ENCODE peak calls at places on chromosomes 13 and 19, in seven cellular contexts. K is stomach; J is CD8-positive, alpha-beta memory T cell; P is iPS DF 6.9; H is upper lobe of right lung; Y is neural progenitor cell; N is tibial nerve. S is an unnamed sample. For H3K27me3 and H3K4me1, the result is how much of the 10 kb centered on the place peaks cover.

GRCh38 chr13:39411501-39411900 is 191.5 kb downstream of the LHFPL6 start:
- DNase-seq in H (no peak), P (no peak), K (no peak), J (no peak), N (no peak), Y (no peak), S (no peak)

GRCh38 chr19:55373993-55374757 is 2.5 kb upstream of the TMEM190 start:
- DNase-seq in P (no peak), K (no peak), Y (peak), H (no peak), N (no peak), J (no peak), S (peak)

GRCh38 chr13:47426126-47426849 is 529.4 kb upstream of the HTR2A start:
- DNase-seq in J (no peak), K (no peak), P (no peak), H (no peak), Y (no peak), N (no peak), S (no peak)

GRCh38 chr13:99237981-99238662 is 20.1 kb downstream of the GPR18 start:
- DNase-seq in K (no peak), H (no peak), J (peak), N (no peak), Y (no peak), P (no peak), S (no peak)

GRCh38 chr19:17389957-17390664 is 3.9 kb downstream of the CCDC194 start:
- DNase-seq in K (no peak), N (no peak), Y (no peak), J (peak), P (no peak), H (no peak), S (no peak)

GRCh38 chr13:113671066-113672001 is 4.3 kb downstream of the GRK1 start:
- DNase-seq in P (no peak), Y (no peak), N (peak), K (peak), H (peak), J (no peak), S (no peak)

GRCh38 chr19:6467384-6467783 is 3.3 kb downstream of the CRB3 start:
- DNase-seq in H (no peak), N (no peak), Y (no peak), P (no peak), K (no peak), J (no peak), S (no peak)

GRCh38 chr13:105642511-105642958 is 892.9 kb downstream of the EFNB2 start:
- DNase-seq in N (no peak), K (no peak), H (no peak), Y (no peak), P (no peak), J (no peak), S (no peak)

GRCh38 chr13:73984949-73985691 is 149.1 kb downstream of the KLF12 start:
- DNase-seq in J (peak), P (no peak), N (no peak), K (no peak), H (peak), Y (no peak), S (no peak)

GRCh38 chr13:77345150-77345780 is 18.4 kb upstream of the MYCBP2 start:
- DNase-seq in N (no peak), H (no peak), P (no peak), Y (no peak), J (no peak), K (no peak), S (no peak)

GRCh38 chr19:30406220-30406944 is 34.2 kb downstream of the ZNF536 start:
- DNase-seq in K (no peak), N (no peak), H (no peak), J (no peak), Y (peak), P (peak), S (peak)

GRCh38 chr19:38743394-38744297 is 628 bp downstream of the CAPN12 start:
- DNase-seq in H (no peak), K (no peak), N (no peak), Y (no peak), P (no peak), J (no peak), S (no peak)

GRCh38 chr19:1746401-1747284 is 6.7 kb upstream of the ONECUT3 start:
- DNase-seq in Y (no peak), P (no peak), N (no peak), H (no peak), K (peak), J (no peak), S (peak)

GRCh38 chr13:113789167-113789566 is 30.1 kb downstream of the TMEM255B start:
- DNase-seq in J (no peak), N (no peak), Y (no peak), K (no peak), P (no peak), H (peak), S (no peak)

GRCh38 chr19:55703790-55704215 is 28.8 kb downstream of the EPN1 start:
- DNase-seq in Y (peak), P (peak), K (peak), N (no peak), J (peak), H (peak), S (no peak)

GRCh38 chr13:23558675-23559536 is 11.3 kb upstream of the TNFRSF19 start:
- DNase-seq in Y (no peak), J (no peak), K (peak), N (peak), H (peak), P (no peak), S (no peak)

GRCh38 chr19:41933693-41934426 is 5.6 kb upstream of the ERFL start:
- DNase-seq in K (no peak), J (no peak), H (no peak), P (no peak), Y (no peak), N (no peak), S (no peak)
- H3K27me3 ChIP-seq in K (half or more), J (under half), H (under half), P (half or more), Y (half or more), N (under half), S (under half)

GRCh38 chr13:36954542-36954941 is 34.5 kb upstream of the SMAD9 start:
- DNase-seq in H (no peak), P (no peak), N (no peak), Y (no peak), K (no peak), J (no peak), S (no peak)

DNA sequence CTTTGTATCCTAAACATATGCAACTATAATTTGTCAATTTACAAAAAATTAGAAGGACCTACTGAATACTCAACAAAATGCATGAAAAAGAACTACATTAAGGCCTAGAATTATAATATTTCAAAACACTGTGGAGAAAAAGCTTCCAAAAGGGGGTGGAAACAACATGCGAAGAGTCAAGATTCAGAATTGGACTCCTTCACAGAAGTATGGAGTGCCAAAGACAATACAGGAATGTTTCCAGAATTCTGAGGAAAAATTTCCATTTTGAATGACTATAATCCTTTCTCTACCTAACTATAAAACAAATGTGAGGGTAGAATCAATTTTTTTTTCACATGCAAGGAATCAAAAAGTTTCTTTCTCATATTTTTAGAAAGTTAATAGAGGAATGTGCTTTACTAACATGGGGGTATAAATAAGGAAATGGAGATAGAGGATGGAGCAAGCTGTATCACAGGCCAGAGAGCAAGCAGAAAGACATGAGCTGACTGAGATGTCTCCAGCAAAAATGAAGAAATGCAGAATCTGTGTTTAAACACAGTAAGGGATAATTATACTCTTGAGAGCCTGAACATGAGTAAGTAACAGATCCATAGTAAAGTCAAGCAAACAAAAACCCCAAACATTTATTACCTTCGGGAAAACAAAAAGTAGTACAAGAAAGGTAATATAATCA is 39.5 kb upstream of the SMAD9 start:
- DNase-seq in H (no peak), N (no peak), P (no peak), Y (no peak), K (no peak), J (no peak), S (no peak)
- H3K4me1 ChIP-seq in H (under half), N (under half), P (under half), Y (under half), K (under half), J (under half), S (under half)

DNA sequence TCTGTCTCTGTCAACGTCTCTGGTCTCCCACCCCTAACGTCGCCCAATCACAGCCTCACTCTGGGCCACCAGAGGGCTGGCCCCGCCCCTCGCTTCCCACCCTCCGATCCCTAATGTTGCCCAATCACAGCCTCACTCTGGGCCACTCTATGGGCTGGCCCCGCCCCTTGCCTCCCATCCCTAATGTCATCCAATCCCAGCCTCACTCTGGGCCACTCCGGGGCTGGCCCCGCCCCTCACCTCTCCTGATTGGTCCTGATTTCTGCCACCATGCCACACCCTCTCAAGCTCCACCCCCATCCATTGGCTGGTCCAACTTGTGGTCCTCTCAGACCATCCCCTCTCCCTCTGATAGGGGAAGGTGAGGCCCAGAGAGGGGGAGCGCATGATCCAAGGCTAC is 24.9 kb downstream of the CELF5 start:
- DNase-seq in Y (peak), H (no peak), N (no peak), K (no peak), P (no peak), J (no peak), S (peak)
- H3K27me3 ChIP-seq in Y (under half), H (under half), N (under half), K (under half), P (under half), J (under half), S (under half)

GRCh38 chr13:109151696-109152095 is 522.3 kb downstream of the MYO16 start:
- DNase-seq in H (no peak), Y (no peak), N (no peak), J (no peak), P (no peak), K (no peak), S (no peak)

GRCh38 chr13:109151255-109151654 is 521.8 kb downstream of the MYO16 start:
- DNase-seq in J (no peak), Y (no peak), N (no peak), H (no peak), K (no peak), P (no peak), S (no peak)

GRCh38 chr13:109152941-109153340 is 523.5 kb downstream of the MYO16 start:
- DNase-seq in J (no peak), K (no peak), H (no peak), N (no peak), P (no peak), Y (no peak), S (no peak)

GRCh38 chr13:109150691-109151090 is 521.3 kb downstream of the MYO16 start:
- DNase-seq in J (no peak), N (no peak), K (no peak), H (no peak), Y (peak), P (no peak), S (no peak)

DNA sequence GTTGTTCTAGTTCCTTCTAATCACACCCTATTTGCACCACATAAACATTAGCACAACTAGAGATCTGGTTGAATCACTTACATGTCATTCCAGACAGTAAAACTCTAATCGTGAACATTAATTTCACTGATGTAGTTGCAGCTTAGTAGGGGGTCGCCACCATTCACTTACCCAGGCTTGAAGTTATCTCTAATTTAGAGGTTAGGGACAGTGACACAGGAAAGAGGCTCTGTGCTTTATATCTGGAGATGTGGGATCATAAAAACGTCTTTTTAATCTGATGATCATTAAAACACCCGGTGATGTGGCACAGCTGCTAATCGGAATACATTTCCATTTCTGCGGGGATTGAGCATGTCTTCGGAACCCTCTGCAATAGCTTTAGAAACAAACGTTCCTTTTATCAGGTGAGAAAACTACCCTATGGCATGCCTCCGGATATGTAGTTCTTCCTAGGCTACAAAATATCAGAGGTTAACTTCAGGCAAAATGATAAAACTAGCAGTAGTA is 523.0 kb downstream of the MYO16 start:
- DNase-seq in N (no peak), J (no peak), P (no peak), K (no peak), H (no peak), Y (no peak), S (no peak)
- H3K4me1 ChIP-seq in N (under half), J (under half), P (under half), K (under half), H (under half), Y (half or more), S (under half)

GRCh38 chr13:95728957-95729356 is 52.0 kb downstream of the DNAJC3 start:
- DNase-seq in J (no peak), N (no peak), K (no peak), Y (no peak), H (no peak), P (no peak), S (no peak)

GRCh38 chr13:95723428-95723827 is 46.5 kb downstream of the DNAJC3 start:
- DNase-seq in J (no peak), Y (no peak), K (no peak), N (no peak), H (no peak), P (no peak), S (no peak)

GRCh38 chr13:95724252-95724651 is 47.3 kb downstream of the DNAJC3 start:
- DNase-seq in K (no peak), P (no peak), H (no peak), N (no peak), J (no peak), Y (no peak), S (no peak)
- H3K27me3 ChIP-seq in K (under half), P (under half), H (under half), N (under half), J (under half), Y (under half), S (under half)

DNA sequence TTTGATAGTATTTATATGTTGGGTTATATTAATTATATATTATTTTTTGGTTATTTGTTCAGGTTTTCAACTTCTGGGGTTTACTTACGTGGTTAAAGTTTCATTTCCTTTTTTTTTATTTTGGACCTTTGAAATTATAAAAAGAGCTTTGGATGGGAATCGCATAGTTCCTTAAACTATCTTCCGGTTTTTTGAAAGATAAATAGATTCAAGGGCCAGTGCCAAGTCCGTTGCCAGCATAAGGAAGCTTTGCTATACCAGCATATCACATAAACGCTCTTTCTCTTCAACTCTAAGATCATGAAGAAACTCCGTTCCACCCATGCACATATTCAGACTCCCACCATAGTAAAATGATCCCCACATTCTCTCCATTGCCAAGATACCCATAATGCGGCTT is 7.4 kb upstream of the OXGR1 start:
- DNase-seq in K (no peak), N (no peak), Y (no peak), H (no peak), P (no peak), J (no peak), S (no peak)
- H3K4me1 ChIP-seq in K (under half), N (under half), Y (under half), H (under half), P (under half), J (under half), S (under half)

GRCh38 chr13:36126496-36126895 is 4.7 kb downstream of the DCLK1 start:
- DNase-seq in P (no peak), N (no peak), J (no peak), Y (no peak), H (no peak), K (no peak), S (no peak)
- H3K27me3 ChIP-seq in P (under half), N (under half), J (under half), Y (under half), H (under half), K (under half), S (under half)

S was measured in Caco-2.